ENCODE peak calls at places on chromosome X, in eight cellular contexts. M is HCT116, T is MM.1S, Y is GM23248, H is GM23338, X is hepatocyte, F is PC-3, A is SK-N-SH. K is an unnamed sample.
A peak's percentile ranks its signal among the peaks of the same experiment; 100 is the strongest.

GRCh38 chrX:70262952-70263567 is 3.1 kb upstream of the P2RY4 start:
- DNase-seq in M (no peak), T (peak; percentile 46), Y (peak; percentile 61), H (peak; percentile 75), X (peak; percentile 73), F (peak; percentile 80), A (peak; percentile 44), K (peak; percentile 46)

GRCh38 chrX:37854148-37854547 is 6.8 kb upstream of the DYNLT3 start:
- DNase-seq in M (no peak), T (no peak), Y (no peak), H (no peak), X (no peak), F (peak; percentile 64), A (no peak), K (no peak)

GRCh38 chrX:46599051-46599560 is 25.5 kb downstream of the CHST7 start:
- DNase-seq in M (no peak), T (no peak), Y (peak; percentile 15), H (no peak), X (no peak), F (peak; percentile 20), A (no peak), K (no peak)

GRCh38 chrX:23726196-23726595 is 16.9 kb downstream of the ACOT9 start:
- DNase-seq in M (no peak), T (no peak), Y (no peak), H (no peak), X (no peak), F (no peak), A (no peak), K (no peak)

GRCh38 chrX:152588206-152588605 is 49.5 kb upstream of the GABRQ start:
- DNase-seq in M (no peak), T (no peak), Y (no peak), H (peak; percentile 2), X (no peak), F (no peak), A (no peak), K (no peak)

GRCh38 chrX:55451990-55452824 is at the start of gene MAGEH1:
- DNase-seq in M (no peak), T (peak; percentile 86), Y (peak; percentile 87), H (peak; percentile 69), X (peak; percentile 84), F (peak; percentile 61), A (peak; percentile 74), K (peak; percentile 86)

GRCh38 chrX:128975716-128976115 is 547.6 kb downstream of the SMARCA1 start:
- DNase-seq in M (no peak), T (peak; percentile 8), Y (peak; percentile 6), H (peak; percentile 72), X (peak; percentile 56), F (peak; percentile 33), A (peak; percentile 41), K (peak; percentile 11)

GRCh38 chrX:66728818-66729271 is 90.0 kb upstream of the EDA2R start:
- DNase-seq in M (no peak), T (peak; percentile 62), Y (peak; percentile 83), H (peak; percentile 68), X (peak; percentile 72), F (peak; percentile 39), A (peak; percentile 35), K (peak; percentile 37)

GRCh38 chrX:103063191-103063845 is 653 bp downstream of the BEX1 start:
- DNase-seq in M (no peak), T (peak; percentile 29), Y (peak; percentile 60), H (peak; percentile 60), X (peak; percentile 58), F (peak; percentile 43), A (peak; percentile 78), K (no peak)

GRCh38 chrX:20829665-20830481 is 544.3 kb upstream of the CNKSR2 start:
- DNase-seq in M (no peak), T (no peak), Y (peak; percentile 25), H (no peak), X (no peak), F (peak; percentile 88), A (no peak), K (no peak)

GRCh38 chrX:95076449-95076848 is 1402.4 kb downstream of the FAM133A start:
- DNase-seq in M (no peak), T (peak; percentile 33), Y (peak; percentile 32), H (peak; percentile 63), X (peak; percentile 43), F (peak; percentile 58), A (peak; percentile 0), K (peak; percentile 7)

GRCh38 chrX:115364625-115365024 is 75.1 kb downstream of the LUZP4 start:
- DNase-seq in M (no peak), T (no peak), Y (no peak), H (no peak), X (no peak), F (no peak), A (no peak), K (no peak)

GRCh38 chrX:8981742-8982141 is 52.2 kb downstream of the FAM9B start:
- DNase-seq in M (no peak), T (peak; percentile 83), Y (no peak), H (no peak), X (no peak), F (no peak), A (no peak), K (no peak)

GRCh38 chrX:101736651-101737050 is 77.0 kb upstream of the ARMCX2 start:
- DNase-seq in M (no peak), T (no peak), Y (no peak), H (no peak), X (no peak), F (no peak), A (no peak), K (no peak)

GRCh38 chrX:24963823-24964222 is 51.9 kb downstream of the ARX start:
- DNase-seq in M (no peak), T (no peak), Y (no peak), H (peak; percentile 5), X (no peak), F (no peak), A (no peak), K (no peak)

GRCh38 chrX:71927040-71927439 is 16.4 kb downstream of the NHSL2 start:
- DNase-seq in M (no peak), T (no peak), Y (no peak), H (no peak), X (no peak), F (no peak), A (no peak), K (no peak)

GRCh38 chrX:81174286-81174685 is 27.4 kb downstream of the HMGN5 start:
- DNase-seq in M (no peak), T (peak; percentile 17), Y (peak; percentile 45), H (peak; percentile 24), X (peak; percentile 12), F (peak; percentile 71), A (no peak), K (peak; percentile 14)

GRCh38 chrX:34810911-34811310 is 131.7 kb upstream of the FAM47B start:
- DNase-seq in M (no peak), T (no peak), Y (no peak), H (no peak), X (no peak), F (no peak), A (no peak), K (no peak)

GRCh38 chrX:136147320-136147901 is at the start of gene FHL1:
- DNase-seq in M (no peak), T (peak; percentile 47), Y (peak; percentile 49), H (peak; percentile 56), X (peak; percentile 40), F (peak; percentile 40), A (peak; percentile 90), K (peak; percentile 4)

GRCh38 chrX:23822397-23822796 is 39.4 kb downstream of the SAT1 start:
- DNase-seq in M (no peak), T (no peak), Y (peak; percentile 66), H (no peak), X (peak; percentile 76), F (peak; percentile 69), A (no peak), K (no peak)

GRCh38 chrX:49079489-49080428 is at the start of gene WDR45:
- DNase-seq in M (no peak), T (peak; percentile 53), Y (peak; percentile 86), H (peak; percentile 56), X (peak; percentile 79), F (peak; percentile 66), A (peak; percentile 85), K (peak; percentile 64)

GRCh38 chrX:44908198-44908597 is 35.2 kb downstream of the KDM6A start:
- DNase-seq in M (no peak), T (no peak), Y (peak; percentile 28), H (no peak), X (no peak), F (no peak), A (no peak), K (no peak)

GRCh38 chrX:41559662-41560061 is 112.5 kb downstream of the NYX start:
- DNase-seq in M (no peak), T (no peak), Y (peak; percentile 74), H (no peak), X (peak; percentile 11), F (no peak), A (no peak), K (no peak)

DNA sequence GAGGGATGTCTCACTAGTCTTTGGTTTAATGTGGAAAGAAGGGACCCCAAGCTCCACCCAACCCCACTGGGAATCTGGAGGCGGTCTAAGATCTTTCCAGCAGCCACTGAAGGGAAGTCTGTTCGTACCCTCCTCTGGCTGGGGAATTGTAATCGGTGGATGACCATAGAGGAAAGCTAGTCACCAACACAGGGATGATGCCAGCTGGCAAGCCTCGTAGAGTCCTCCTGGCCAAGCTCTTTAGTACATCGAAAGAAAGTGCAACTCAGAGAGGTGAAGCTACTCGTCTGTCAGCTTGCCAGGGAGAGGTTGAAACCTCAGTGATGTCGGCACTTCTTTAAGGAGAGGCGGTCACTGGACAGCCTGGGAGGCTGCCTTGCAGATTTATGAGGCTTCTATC is 58.7 kb downstream of the MAMLD1 start:
- DNase-seq in M (no peak), T (no peak), Y (peak; percentile 18), H (no peak), X (no peak), F (no peak), A (no peak), K (no peak)
- H3K9me2 ChIP-seq in M (no peaks in the 10 kb centered on the region), T (no peaks in the 10 kb centered on the region), Y (no peaks in the 10 kb centered on the region), H (no peaks in the 10 kb centered on the region), X (no peaks in the 10 kb centered on the region), F (no peaks in the 10 kb centered on the region), A (no peaks in the 10 kb centered on the region), K (no peaks in the 10 kb centered on the region)

GRCh38 chrX:18884916-18885315 is 99.0 kb downstream of the PHKA2 start:
- DNase-seq in M (no peak), T (no peak), Y (peak; percentile 17), H (no peak), X (peak; percentile 30), F (no peak), A (no peak), K (no peak)
- TF ChIP-seq EZH2phosphoT487 in M (no peak), T (no peak), Y (no peak), H (no peak), X (no peak), F (no peak), A (no peak), K (no peak)

GRCh38 chrX:154363706-154364439 is 10.6 kb downstream of the FLNA start:
- DNase-seq in M (no peak), T (no peak), Y (no peak), H (no peak), X (no peak), F (no peak), A (no peak), K (no peak)
- H4K20me1 ChIP-seq in M (peaks cover 2% of the 10 kb centered on the region), T (no peaks in the 10 kb centered on the region), Y (no peaks in the 10 kb centered on the region), H (peaks cover 6% of the 10 kb centered on the region), X (peaks cover 11% of the 10 kb centered on the region), F (peaks cover 51% of the 10 kb centered on the region), A (peaks cover 96% of the 10 kb centered on the region), K (no peaks in the 10 kb centered on the region)

DNA sequence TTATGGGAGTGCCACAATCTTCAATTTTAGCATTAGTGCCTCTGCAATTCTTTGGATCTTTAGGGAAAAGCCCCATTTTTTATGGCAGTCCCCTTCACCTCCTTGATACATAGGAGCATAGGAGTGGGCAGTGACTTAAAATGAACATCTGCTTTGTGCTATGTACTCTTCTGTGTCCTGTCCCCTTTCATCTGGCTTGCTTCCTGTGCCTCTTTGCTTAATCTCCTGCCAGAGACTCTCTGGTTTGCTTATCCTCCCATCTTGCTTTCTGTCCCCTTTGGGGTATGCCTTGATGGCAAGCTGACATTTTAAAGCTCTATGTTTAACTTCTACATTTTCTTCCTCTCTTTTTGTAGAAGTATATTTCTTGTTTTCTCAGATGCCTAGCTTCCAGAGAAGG is 12.3 kb downstream of the PGK1 start:
- DNase-seq in M (no peak), T (no peak), Y (no peak), H (no peak), X (no peak), F (no peak), A (no peak), K (no peak)
- H3K9me2 ChIP-seq in M (no peaks in the 10 kb centered on the region), T (no peaks in the 10 kb centered on the region), Y (no peaks in the 10 kb centered on the region), H (no peaks in the 10 kb centered on the region), X (no peaks in the 10 kb centered on the region), F (no peaks in the 10 kb centered on the region), A (no peaks in the 10 kb centered on the region), K (no peaks in the 10 kb centered on the region)